ENCODE peak calls at places on chromosomes 13 and 19, in five cellular contexts. M is endothelial cell; N is uterus; I is CD8-positive, alpha-beta T cell; U is right lobe of liver. X is an unnamed sample.

GRCh38 chr13:68176486-68176885 is 946.4 kb upstream of the PCDH9 start:
- DNase-seq in M (no peak), N (no peak), I (no peak), U (no peak), X (no peak)

GRCh38 chr13:45219938-45220375 is 19.1 kb upstream of the KCTD4 start:
- DNase-seq in M (no peak), N (no peak), I (no peak), U (no peak), X (no peak)

GRCh38 chr13:97631158-97631557 is 197.2 kb downstream of the RAP2A start:
- DNase-seq in M (no peak), N (no peak), I (no peak), U (no peak), X (no peak)

GRCh38 chr19:18437481-18438330 is at the start of gene ISYNA1:
- DNase-seq in M (peak), N (peak), I (peak), U (no peak), X (peak)

GRCh38 chr19:38801359-38802095 is 11.2 kb downstream of the LGALS4 start:
- DNase-seq in M (no peak), N (no peak), I (no peak), U (no peak), X (no peak)

GRCh38 chr13:83881917-83882625 is at the start of gene SLITRK1:
- DNase-seq in M (peak), N (no peak), I (no peak), U (no peak), X (peak)

GRCh38 chr19:55013596-55013995 is 24.5 kb downstream of the GP6 start:
- DNase-seq in M (no peak), N (no peak), I (no peak), U (no peak), X (no peak)

GRCh38 chr13:80177327-80177726 is 163.6 kb downstream of the SPRY2 start:
- DNase-seq in M (no peak), N (no peak), I (no peak), U (no peak), X (no peak)